ENCODE peak calls at places on chromosomes 12 and 14, in six cellular contexts. Z is H9, W is trophoblast cell, E is H1, G is IMR-90, V is mesenchymal stem cell. X is an unnamed sample.

GRCh38 chr14:53663709-53664108 is 292.9 kb downstream of the BMP4 start:
- DNase-seq in Z (peak; percentile 64), W (no peak), E (peak; percentile 25), G (peak; percentile 9), V (peak; percentile 68), X (peak; percentile 8)

GRCh38 chr14:103224996-103225874 is 102.0 kb downstream of the TNFAIP2 start:
- DNase-seq in Z (no peak), W (no peak), E (no peak), G (peak; percentile 41), V (peak; percentile 92), X (no peak)

GRCh38 chr14:23640524-23641141 is 4.5 kb downstream of the DHRS2 start:
- DNase-seq in Z (peak; percentile 49), W (no peak), E (no peak), G (peak; percentile 49), V (no peak), X (no peak)

GRCh38 chr14:76015191-76015590 is 29.6 kb downstream of the IFT43 start:
- DNase-seq in Z (no peak), W (no peak), E (no peak), G (no peak), V (no peak), X (no peak)

GRCh38 chr14:95340201-95340697 is 20.5 kb upstream of the CLMN start:
- DNase-seq in Z (no peak), W (no peak), E (no peak), G (no peak), V (no peak), X (no peak)

GRCh38 chr12:109764776-109765492 is 51.3 kb downstream of the FAM222A start:
- DNase-seq in Z (peak; percentile 28), W (no peak), E (no peak), G (no peak), V (no peak), X (no peak)

GRCh38 chr14:91417983-91418386 is 365 bp upstream of the CCDC88C start:
- DNase-seq in Z (peak; percentile 57), W (peak; percentile 38), E (no peak), G (no peak), V (no peak), X (peak; percentile 50)

GRCh38 chr12:28550757-28551381 is 360.6 kb downstream of the CCDC91 start:
- DNase-seq in Z (no peak), W (no peak), E (no peak), G (peak; percentile 86), V (peak; percentile 40), X (no peak)

GRCh38 chr12:3658327-3659163 is 94.4 kb downstream of the CRACR2A start:
- DNase-seq in Z (peak; percentile 75), W (peak; percentile 38), E (peak; percentile 21), G (peak; percentile 29), V (peak; percentile 14), X (peak; percentile 18)

GRCh38 chr14:55705651-55706340 is 125.8 kb downstream of the KTN1 start:
- DNase-seq in Z (no peak), W (no peak), E (no peak), G (no peak), V (no peak), X (no peak)

GRCh38 chr12:10361084-10361483 is 28.8 kb downstream of the KLRK1 start:
- DNase-seq in Z (peak; percentile 85), W (no peak), E (peak; percentile 29), G (no peak), V (peak; percentile 9), X (no peak)

GRCh38 chr12:115963030-115963480 is 314.4 kb downstream of the MED13L start:
- DNase-seq in Z (no peak), W (peak; percentile 52), E (no peak), G (peak; percentile 78), V (peak; percentile 84), X (no peak)

GRCh38 chr12:81078469-81079196 is 754 bp downstream of the ACSS3 start:
- DNase-seq in Z (no peak), W (no peak), E (no peak), G (peak; percentile 46), V (peak; percentile 71), X (no peak)
- H3K4ac ChIP-seq in Z (no peak overlapping the region), W (no peak overlapping the region), E (no peak overlapping the region), G (peak overlapping the region; percentile 7), V (no peak overlapping the region), X (no peak overlapping the region)

DNA sequence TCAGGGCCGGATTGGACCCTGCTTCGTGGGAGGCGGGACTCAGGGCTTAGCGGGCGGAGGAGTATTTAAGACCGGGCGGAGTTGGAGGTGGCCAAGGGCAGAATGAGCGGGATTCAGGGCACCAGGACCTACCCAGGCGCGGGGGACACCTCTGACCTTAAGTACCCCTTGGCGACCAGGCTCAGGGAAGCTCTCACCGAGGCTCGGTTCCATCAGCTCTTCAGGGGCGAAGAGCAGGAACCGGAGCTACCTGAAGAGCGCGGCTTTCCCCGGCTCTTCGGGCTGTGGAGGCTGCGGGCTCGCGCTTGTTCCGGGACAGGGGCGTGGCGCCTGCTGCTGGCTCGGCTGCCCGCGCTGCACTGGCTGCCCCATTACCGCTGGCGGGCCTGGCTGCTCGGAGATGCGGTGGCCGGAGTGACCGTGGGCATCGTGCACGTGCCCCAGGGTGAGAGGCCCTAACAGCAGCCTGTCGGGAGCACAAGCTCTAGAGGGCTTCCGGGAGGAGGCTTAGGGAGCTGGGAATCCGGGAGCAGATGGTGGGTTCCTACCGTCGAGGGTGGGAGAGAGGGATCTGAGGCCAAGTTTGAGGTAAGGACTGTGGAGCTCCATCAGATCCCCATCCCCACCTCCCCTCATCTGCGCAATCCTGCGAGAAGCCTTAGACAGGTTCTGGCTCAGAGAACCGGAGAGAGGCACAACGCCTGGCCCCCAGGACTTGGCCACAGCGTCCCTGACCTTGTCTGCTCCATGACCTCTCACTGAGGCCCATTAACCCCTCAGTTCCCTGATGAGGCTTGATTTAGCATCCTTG is 8.4 kb downstream of the ARHGEF25 start:
- DNase-seq in Z (peak; percentile 77), W (peak; percentile 59), E (no peak), G (no peak), V (no peak), X (no peak)
- H3K14ac ChIP-seq in Z (no peak overlapping the region), W (no peak overlapping the region), E (no peak overlapping the region), G (no peak overlapping the region), V (no peak overlapping the region), X (no peak overlapping the region)

GRCh38 chr12:14570231-14570630 is 2.5 kb upstream of the PLBD1 start:
- DNase-seq in Z (no peak), W (no peak), E (no peak), G (no peak), V (no peak), X (no peak)

GRCh38 chr12:14571779-14572178 is 4.1 kb upstream of the PLBD1 start:
- DNase-seq in Z (no peak), W (no peak), E (no peak), G (no peak), V (no peak), X (no peak)

GRCh38 chr12:14564336-14564959 is 3.2 kb downstream of the PLBD1 start:
- DNase-seq in Z (no peak), W (peak; percentile 72), E (no peak), G (no peak), V (no peak), X (no peak)

GRCh38 chr12:14563051-14563450 is 4.6 kb downstream of the PLBD1 start:
- DNase-seq in Z (no peak), W (no peak), E (no peak), G (no peak), V (no peak), X (no peak)

GRCh38 chr12:14567311-14568195 is at the start of gene PLBD1:
- DNase-seq in Z (peak; percentile 85), W (peak; percentile 75), E (peak; percentile 36), G (no peak), V (peak; percentile 55), X (peak; percentile 39)
- H4K8ac ChIP-seq in Z (no peak within 1 kb of the TSS), W (peak within 1 kb of the TSS; percentile 33), E (peak within 1 kb of the TSS; percentile 38), G (no peak within 1 kb of the TSS), V (peak within 1 kb of the TSS; percentile 87), X (no peak within 1 kb of the TSS)

GRCh38 chr14:74984241-74985027 is 18.3 kb upstream of the EIF2B2 start:
- DNase-seq in Z (peak; percentile 19), W (no peak), E (no peak), G (no peak), V (no peak), X (no peak)

GRCh38 chr14:74980746-74981661 is 21.7 kb upstream of the EIF2B2 start:
- DNase-seq in Z (peak; percentile 59), W (no peak), E (no peak), G (peak; percentile 19), V (peak; percentile 35), X (peak; percentile 81)

GRCh38 chr14:74981833-74982232 is 20.9 kb upstream of the EIF2B2 start:
- DNase-seq in Z (peak; percentile 19), W (no peak), E (no peak), G (no peak), V (no peak), X (no peak)

GRCh38 chr14:74983343-74983742 is 19.4 kb upstream of the EIF2B2 start:
- DNase-seq in Z (no peak), W (peak; percentile 58), E (no peak), G (no peak), V (no peak), X (no peak)

DNA sequence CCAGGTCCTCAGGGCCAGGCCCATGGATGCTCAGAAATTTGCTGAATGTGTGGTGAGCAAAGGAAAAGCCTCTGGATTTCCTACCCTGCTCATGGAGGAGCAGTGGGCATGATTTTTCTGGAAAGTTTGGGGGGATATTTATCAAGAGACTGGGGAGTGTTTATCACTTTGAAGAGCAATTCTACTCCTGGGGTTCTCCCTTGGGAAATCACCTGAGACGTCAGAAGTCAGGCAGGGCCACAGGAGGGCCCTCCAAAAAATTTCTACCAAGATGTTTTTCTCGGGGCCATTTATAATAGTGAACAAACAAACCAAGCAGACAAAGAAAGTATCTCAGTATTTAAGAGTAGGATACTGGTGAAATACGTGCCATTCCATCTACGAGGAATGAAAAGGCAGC is 20.1 kb upstream of the EIF2B2 start:
- DNase-seq in Z (no peak), W (no peak), E (no peak), G (no peak), V (no peak), X (no peak)
- H3K4ac ChIP-seq in Z (no peak overlapping the region), W (no peak overlapping the region), E (no peak overlapping the region), G (no peak overlapping the region), V (no peak overlapping the region), X (no peak overlapping the region)

GRCh38 chr14:37329189-37330001 is 131.7 kb downstream of the MIPOL1 start:
- DNase-seq in Z (no peak), W (no peak), E (no peak), G (no peak), V (no peak), X (no peak)
- H3K14ac ChIP-seq in Z (no peak overlapping the region), W (no peak overlapping the region), E (no peak overlapping the region), G (no peak overlapping the region), V (no peak overlapping the region), X (no peak overlapping the region)

GRCh38 chr14:60248697-60249314 is at the start of gene PPM1A:
- DNase-seq in Z (peak; percentile 96), W (peak; percentile 96), E (peak; percentile 85), G (peak; percentile 95), V (peak; percentile 96), X (peak; percentile 95)
- H4K8ac ChIP-seq in Z (no peak within 1 kb of the TSS), W (peak within 1 kb of the TSS; percentile 97), E (peak within 1 kb of the TSS; percentile 96), G (peak within 1 kb of the TSS; percentile 92), V (peak within 1 kb of the TSS; percentile 83), X (peak within 1 kb of the TSS; percentile 74)

DNA sequence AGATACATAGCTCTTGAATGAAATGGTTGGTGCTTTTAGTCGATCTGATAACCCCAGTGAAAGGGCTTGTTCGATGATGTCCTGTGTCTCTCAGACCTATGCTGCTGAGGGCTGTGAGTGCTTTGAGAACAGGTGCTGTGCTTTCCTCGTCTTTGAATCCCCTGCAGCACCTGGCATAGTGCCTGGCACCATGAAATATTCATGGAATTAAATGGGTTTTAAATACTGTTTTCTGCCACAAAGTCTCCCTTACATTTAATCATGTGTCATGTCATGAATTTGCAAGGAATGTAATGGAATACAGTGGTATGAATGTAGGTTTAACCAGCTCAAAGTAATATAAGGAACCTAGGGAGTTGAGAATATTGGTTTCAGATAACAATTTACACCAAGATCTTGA is 220.5 kb upstream of the PRICKLE1 start:
- DNase-seq in Z (no peak), W (no peak), E (no peak), G (no peak), V (no peak), X (no peak)
- H3K4ac ChIP-seq in Z (no peak overlapping the region), W (no peak overlapping the region), E (no peak overlapping the region), G (peak overlapping the region; percentile 47), V (no peak overlapping the region), X (no peak overlapping the region)

GRCh38 chr14:89607453-89607852 is 190.4 kb upstream of the FOXN3 start:
- DNase-seq in Z (no peak), W (no peak), E (no peak), G (peak; percentile 40), V (no peak), X (no peak)
- H3K14ac ChIP-seq in Z (no peak overlapping the region), W (no peak overlapping the region), E (no peak overlapping the region), G (no peak overlapping the region), V (no peak overlapping the region), X (no peak overlapping the region)